ENCODE peak calls at places on chromosomes 13 and 19, in ten cellular contexts. M, O, E, W, Z, C, J, A, V and N are unnamed samples.
A peak's percentile ranks its signal among the peaks of the same experiment; 100 is the strongest.

GRCh38 chr13:109297628-109298027 is 488.8 kb downstream of the IRS2 start:
- DNase-seq in V (peak; percentile 34), C (no peak), M (peak; percentile 94), J (no peak), Z (no peak), W (no peak), O (peak; percentile 88), A (peak; percentile 97), E (no peak), N (no peak)

GRCh38 chr13:39501711-39502324 is 101.2 kb downstream of the LHFPL6 start:
- DNase-seq in Z (no peak), J (peak; percentile 64), W (peak; percentile 23), E (no peak), O (no peak), M (peak; percentile 32), V (no peak), C (peak; percentile 4), A (peak; percentile 16), N (no peak)

GRCh38 chr13:31172001-31172400 is 10.3 kb upstream of the HSPH1 start:
- DNase-seq in W (no peak), C (peak; percentile 52), J (no peak), E (no peak), V (peak; percentile 68), M (peak; percentile 22), O (peak; percentile 26), A (peak; percentile 55), Z (peak; percentile 33), N (no peak)

GRCh38 chr13:114004416-114005205 is 30.7 kb upstream of the C13orf46 start:
- DNase-seq in M (no peak), C (peak; percentile 96), V (peak; percentile 85), O (no peak), E (peak; percentile 7), Z (no peak), A (no peak), J (no peak), W (no peak), N (peak; percentile 5)

GRCh38 chr19:54653181-54653809 is 9.5 kb upstream of the LILRB4 start:
- DNase-seq in V (peak; percentile 24), M (peak; percentile 11), E (no peak), C (peak; percentile 45), O (peak; percentile 24), A (peak; percentile 10), Z (peak; percentile 11), J (no peak), W (no peak), N (no peak)

GRCh38 chr19:12365094-12365371 is 450 bp downstream of the ZNF442 start:
- DNase-seq in A (peak; percentile 26), M (peak; percentile 39), E (no peak), Z (no peak), V (peak; percentile 38), W (no peak), J (no peak), O (peak; percentile 42), C (peak; percentile 8), N (peak; percentile 33)

GRCh38 chr19:2121416-2122051 is 24.8 kb downstream of the IZUMO4 start:
- DNase-seq in J (no peak), V (no peak), A (no peak), M (no peak), W (no peak), C (no peak), Z (no peak), O (no peak), E (no peak), N (no peak)

GRCh38 chr19:24073807-24074206 is 13.2 kb upstream of the ZNF254 start:
- DNase-seq in E (no peak), Z (no peak), W (no peak), J (no peak), C (no peak), O (no peak), A (no peak), V (no peak), M (no peak), N (no peak)

GRCh38 chr13:97136418-97136817 is 85.7 kb upstream of the MBNL2 start:
- DNase-seq in A (no peak), W (no peak), Z (no peak), J (no peak), C (no peak), M (no peak), E (no peak), O (no peak), V (no peak), N (no peak)

GRCh38 chr19:21101511-21102242 is 19.7 kb downstream of the ZNF714 start:
- DNase-seq in M (no peak), J (no peak), V (no peak), E (no peak), O (no peak), C (no peak), W (no peak), A (no peak), Z (no peak), N (no peak)

GRCh38 chr13:65217459-65217858 is 2012.7 kb downstream of the PCDH9 start:
- DNase-seq in O (no peak), W (no peak), C (no peak), A (no peak), E (no peak), J (no peak), M (no peak), Z (no peak), V (no peak), N (no peak)

GRCh38 chr13:47679391-47679790 is 321.7 kb downstream of the SUCLA2 start:
- DNase-seq in O (peak; percentile 2), C (peak; percentile 43), V (peak; percentile 52), A (peak; percentile 86), J (no peak), W (no peak), Z (no peak), E (no peak), M (peak; percentile 86), N (no peak)

GRCh38 chr19:42066075-42066754 is 3.8 kb downstream of the GRIK5 start:
- DNase-seq in W (peak; percentile 59), A (no peak), J (no peak), E (no peak), V (peak; percentile 7), O (no peak), Z (no peak), M (peak; percentile 53), C (peak; percentile 80), N (no peak)

GRCh38 chr19:3176715-3177501 is 1.7 kb upstream of the S1PR4 start:
- DNase-seq in M (peak; percentile 70), J (peak; percentile 87), C (peak; percentile 95), A (peak; percentile 63), W (no peak), V (peak; percentile 54), O (peak; percentile 80), Z (no peak), E (peak; percentile 59), N (peak; percentile 66)

GRCh38 chr13:77213644-77214043 is 113.2 kb downstream of the MYCBP2 start:
- DNase-seq in M (peak; percentile 12), J (no peak), V (peak; percentile 17), E (no peak), O (peak; percentile 12), Z (no peak), A (no peak), C (peak; percentile 4), W (no peak), N (no peak)

GRCh38 chr13:112067121-112067741 is at the start of gene SOX1:
- DNase-seq in O (no peak), Z (no peak), W (peak; percentile 19), M (no peak), J (no peak), A (no peak), V (no peak), E (no peak), C (no peak), N (no peak)

GRCh38 chr19:34217952-34218817 is 36.2 kb upstream of the GARRE1 start:
- DNase-seq in A (peak; percentile 96), C (peak; percentile 95), J (no peak), O (peak; percentile 59), M (peak; percentile 96), V (peak; percentile 92), E (peak; percentile 50), Z (peak; percentile 86), W (no peak), N (no peak)

GRCh38 chr19:18507727-18508440 is 14.0 kb downstream of the ELL start:
- DNase-seq in V (peak; percentile 53), C (no peak), M (peak; percentile 45), W (peak; percentile 63), Z (no peak), A (no peak), E (no peak), J (no peak), O (peak; percentile 59), N (no peak)

GRCh38 chr13:32720026-32720425 is 133.8 kb downstream of the PDS5B start:
- DNase-seq in C (no peak), Z (no peak), O (no peak), M (peak; percentile 19), E (no peak), J (no peak), A (peak; percentile 26), V (no peak), W (no peak), N (no peak)

GRCh38 chr19:45283443-45284033 is 32.5 kb downstream of the MARK4 start:
- DNase-seq in C (no peak), V (no peak), O (no peak), W (no peak), Z (no peak), E (no peak), A (no peak), J (no peak), M (no peak), N (no peak)

GRCh38 chr13:41352935-41353801 is 42.1 kb downstream of the NAA16 start:
- DNase-seq in M (peak; percentile 57), C (peak; percentile 52), E (peak; percentile 33), V (peak; percentile 72), A (peak; percentile 72), W (no peak), O (peak; percentile 41), Z (peak; percentile 16), J (no peak), N (peak; percentile 11)

GRCh38 chr19:6476155-6476895 is 5.3 kb downstream of the DENND1C start:
- DNase-seq in V (peak; percentile 38), Z (no peak), J (peak; percentile 93), O (no peak), C (peak; percentile 16), A (peak; percentile 12), W (peak; percentile 82), E (peak; percentile 51), M (peak; percentile 38), N (peak; percentile 29)

GRCh38 chr13:19952850-19953249 is 5.7 kb upstream of the ZMYM2 start:
- DNase-seq in W (no peak), E (no peak), O (no peak), C (no peak), V (no peak), Z (no peak), M (no peak), A (no peak), J (no peak), N (no peak)

GRCh38 chr19:816500-816857 is 5.3 kb downstream of the PLPPR3 start:
- DNase-seq in V (no peak), J (no peak), W (no peak), M (no peak), O (no peak), C (no peak), E (no peak), A (no peak), Z (no peak), N (no peak)